ENCODE peak calls at places on chromosomes 16 and 17, in six cellular contexts. T is A549, B is K562, K is IMR-90, I is GM12878, S is HEK293T. R is an unnamed sample.

GRCh38 chr17:61139219-61139618 is 260.4 kb upstream of the TBX2 start:
- DNase-seq in K (peak), I (peak), S (no peak), B (no peak), T (no peak), R (no peak)

GRCh38 chr16:68086336-68086821 is 1.2 kb downstream of the NFATC3 start:
- DNase-seq in K (peak), I (no peak), T (peak), B (no peak), S (peak), R (peak)

GRCh38 chr17:34624767-34625389 is 45.5 kb downstream of the TMEM132E start:
- DNase-seq in T (no peak), K (no peak), I (no peak), S (no peak), B (no peak), R (no peak)

GRCh38 chr17:9646556-9646905 is 1.2 kb downstream of the USP43 start:
- DNase-seq in B (no peak), T (no peak), I (no peak), K (no peak), S (no peak), R (no peak)

GRCh38 chr17:45311762-45312476 is 4.9 kb downstream of the MAP3K14 start:
- DNase-seq in K (peak), B (no peak), S (no peak), T (peak), I (no peak), R (peak)

GRCh38 chr16:14097182-14097951 is 26.2 kb downstream of the MRTFB start:
- DNase-seq in B (no peak), I (no peak), S (no peak), K (no peak), T (no peak), R (peak)

GRCh38 chr16:12440233-12440530 is 363.5 kb downstream of the CPPED1 start:
- DNase-seq in I (no peak), K (peak), S (no peak), T (no peak), B (no peak), R (no peak)

GRCh38 chr16:57859331-57859730 is 57.0 kb upstream of the KIFC3 start:
- DNase-seq in I (no peak), S (peak), B (peak), K (peak), T (peak), R (peak)

GRCh38 chr16:24152826-24153225 is 103.3 kb upstream of the CACNG3 start:
- DNase-seq in T (no peak), I (no peak), K (no peak), B (no peak), S (no peak), R (no peak)

GRCh38 chr16:75566889-75567255 is 693 bp downstream of the GABARAPL2 start:
- DNase-seq in B (peak), K (no peak), I (no peak), T (no peak), S (peak), R (no peak)

GRCh38 chr17:9343513-9343912 is 232.1 kb downstream of the STX8 start:
- DNase-seq in B (no peak), S (peak), K (peak), I (no peak), T (no peak), R (no peak)

GRCh38 chr16:68802190-68802589 is 41.1 kb upstream of the TANGO6 start:
- DNase-seq in T (no peak), S (no peak), B (no peak), K (peak), I (no peak), R (no peak)

GRCh38 chr17:10550014-10550413 is 556 bp upstream of the MYH2 start:
- DNase-seq in B (no peak), S (no peak), K (no peak), I (no peak), T (no peak), R (no peak)

GRCh38 chr17:39213852-39214251 is 11.9 kb downstream of the STAC2 start:
- DNase-seq in T (peak), K (peak), I (no peak), S (no peak), B (no peak), R (no peak)

DNA sequence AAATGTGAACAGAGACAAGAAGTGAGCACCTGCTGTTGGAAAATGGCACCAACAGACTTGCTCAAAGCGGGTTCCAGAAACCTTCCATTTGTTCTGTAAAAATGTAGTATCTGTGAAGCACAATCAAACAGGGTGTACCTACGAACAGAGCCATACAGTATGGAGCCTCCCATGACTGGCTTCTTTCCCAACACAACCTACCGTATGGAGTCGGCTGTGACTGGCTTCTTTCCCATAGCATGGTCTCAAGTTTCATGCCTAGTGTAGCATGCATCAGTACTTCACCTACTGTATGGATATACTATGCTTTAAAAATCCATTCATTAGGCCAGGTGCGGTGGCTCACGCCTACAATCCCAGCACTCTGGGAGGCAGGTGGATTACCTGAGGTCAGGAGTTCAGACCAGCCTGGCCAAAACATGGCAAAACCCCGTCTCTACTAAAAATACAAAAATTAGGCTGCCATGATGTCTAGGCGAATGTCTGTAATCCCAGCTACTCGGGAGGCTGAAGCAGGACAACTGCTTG is 26.2 kb downstream of the YWHAE start:
- DNase-seq in K (no peak), S (no peak), I (no peak), B (no peak), T (no peak), R (no peak)
- TF ChIP-seq BHLHE40 in K (no peak), S (no peak), I (no peak), B (no peak), T (no peak), R (no peak)

GRCh38 chr16:85084841-85085535 is 27.3 kb downstream of the CIBAR2 start:
- DNase-seq in S (no peak), I (no peak), K (no peak), T (no peak), B (no peak), R (no peak)
- TF ChIP-seq BHLHE40 in S (no peak), I (no peak), K (no peak), T (no peak), B (no peak), R (no peak)

GRCh38 chr17:41814195-41814594 is 1.4 kb downstream of the FKBP10 start:
- DNase-seq in T (no peak), I (no peak), B (no peak), K (peak), S (no peak), R (no peak)
- TF ChIP-seq BHLHE40 in T (no peak), I (no peak), B (no peak), K (no peak), S (no peak), R (no peak)

GRCh38 chr17:37446027-37446426 is 39.3 kb downstream of the TADA2A start:
- DNase-seq in T (peak), B (no peak), K (no peak), I (peak), S (no peak), R (no peak)
- TF ChIP-seq BHLHE40 in T (no peak), B (no peak), K (no peak), I (no peak), S (no peak), R (no peak)

GRCh38 chr17:31404028-31404949 is 12.8 kb downstream of the RAB11FIP4 start:
- DNase-seq in T (no peak), K (no peak), B (no peak), S (no peak), I (no peak), R (no peak)
- TF ChIP-seq BHLHE40 in T (no peak), K (no peak), B (no peak), S (no peak), I (no peak), R (no peak)

DNA sequence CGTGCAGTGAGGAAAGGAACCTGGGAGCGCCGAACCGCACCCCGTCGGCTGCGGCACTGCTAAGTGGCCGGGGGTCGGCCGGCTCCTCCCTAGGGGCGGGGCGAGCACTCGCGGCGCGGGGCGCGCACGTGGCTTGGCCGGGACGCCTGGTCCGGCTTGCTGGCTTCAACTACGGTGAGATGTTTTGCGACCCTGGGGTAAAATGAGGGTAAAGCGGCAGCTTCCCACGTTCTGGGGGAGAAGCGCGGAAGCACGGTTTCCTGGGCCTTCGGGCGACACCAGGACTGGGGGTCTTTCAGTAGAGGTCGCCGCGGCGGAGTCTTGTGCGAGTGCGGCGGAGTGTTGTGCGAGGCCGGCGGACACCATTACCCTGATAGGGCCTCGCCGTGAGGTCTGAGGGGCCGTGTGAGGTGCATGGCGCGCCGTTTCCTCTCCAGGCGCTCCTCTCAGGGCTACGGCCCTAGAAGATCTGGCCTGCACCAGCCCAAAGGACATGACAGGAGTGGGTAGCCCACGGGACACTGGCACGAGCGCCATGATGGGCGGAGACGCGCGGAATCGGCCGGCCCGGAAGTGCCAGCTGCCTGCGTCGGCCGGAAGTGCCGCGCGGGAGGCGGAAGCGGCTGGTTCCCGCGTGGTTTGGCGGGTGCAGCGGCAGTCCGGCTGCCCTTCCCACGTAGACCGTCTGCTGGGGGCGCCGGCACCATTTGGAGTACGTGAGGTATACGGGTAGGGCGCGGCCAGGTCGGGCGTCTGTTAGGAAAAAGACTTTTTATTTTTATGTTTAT is at the start of gene PIGW:
- DNase-seq in K (peak), S (peak), T (peak), B (peak), I (peak), R (peak)
- TF ChIP-seq BHLHE40 in K (peak), S (no peak), T (peak), B (peak), I (peak), R (peak)

GRCh38 chr16:4869147-4869790 is 22.0 kb downstream of the UBN1 start:
- DNase-seq in S (no peak), B (no peak), K (no peak), T (no peak), I (no peak), R (no peak)

GRCh38 chr16:4868046-4868445 is 20.8 kb downstream of the UBN1 start:
- DNase-seq in I (no peak), T (no peak), B (no peak), S (no peak), K (no peak), R (no peak)

GRCh38 chr16:4866586-4866985 is 19.3 kb downstream of the UBN1 start:
- DNase-seq in B (no peak), T (no peak), K (no peak), I (no peak), S (no peak), R (no peak)

GRCh38 chr16:4870138-4870671 is 22.9 kb downstream of the UBN1 start:
- DNase-seq in T (no peak), S (no peak), K (no peak), I (no peak), B (no peak), R (no peak)

GRCh38 chr16:4868573-4868972 is 21.3 kb downstream of the UBN1 start:
- DNase-seq in S (no peak), B (no peak), T (no peak), I (no peak), K (no peak), R (no peak)
- TF ChIP-seq BHLHE40 in S (no peak), B (no peak), T (no peak), I (no peak), K (no peak), R (no peak)

DNA sequence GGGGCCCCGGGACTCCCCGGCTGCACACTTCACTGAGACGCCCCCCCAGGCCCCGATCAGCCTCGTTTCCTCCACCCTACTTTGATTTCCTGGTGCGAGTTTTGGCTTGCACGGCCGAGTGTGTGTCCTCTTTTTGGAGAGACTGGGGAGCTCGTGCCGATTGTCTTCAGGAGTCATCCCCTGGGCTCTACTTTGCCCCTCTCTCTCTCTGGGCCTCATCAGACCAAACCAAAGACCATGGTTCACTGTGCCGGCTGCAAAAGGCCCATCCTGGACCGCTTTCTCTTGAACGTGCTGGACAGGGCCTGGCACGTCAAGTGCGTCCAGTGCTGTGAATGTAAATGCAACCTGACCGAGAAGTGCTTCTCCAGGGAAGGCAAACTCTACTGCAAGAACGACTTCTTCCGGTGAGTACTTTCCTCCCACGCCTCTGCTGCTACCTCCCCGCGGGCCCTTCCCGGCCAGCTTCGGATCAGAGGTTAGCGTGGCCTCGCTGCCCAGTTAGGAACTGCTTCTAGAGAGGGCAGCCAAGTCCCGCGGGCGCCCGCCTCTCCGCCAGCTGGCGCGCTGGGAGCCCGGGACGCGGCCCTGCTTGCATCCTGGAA is 788 bp downstream of the LHX1 start:
- DNase-seq in T (no peak), B (peak), K (peak), I (no peak), S (no peak), R (no peak)
- TF ChIP-seq BHLHE40 in T (no peak), B (no peak), K (no peak), I (no peak), S (no peak), R (no peak)

GRCh38 chr16:3997231-3997841 is 116.8 kb upstream of the CREBBP start:
- DNase-seq in B (no peak), K (no peak), T (no peak), S (no peak), I (no peak), R (no peak)
- TF ChIP-seq BHLHE40 in B (no peak), K (no peak), T (no peak), S (no peak), I (no peak), R (no peak)

DNA sequence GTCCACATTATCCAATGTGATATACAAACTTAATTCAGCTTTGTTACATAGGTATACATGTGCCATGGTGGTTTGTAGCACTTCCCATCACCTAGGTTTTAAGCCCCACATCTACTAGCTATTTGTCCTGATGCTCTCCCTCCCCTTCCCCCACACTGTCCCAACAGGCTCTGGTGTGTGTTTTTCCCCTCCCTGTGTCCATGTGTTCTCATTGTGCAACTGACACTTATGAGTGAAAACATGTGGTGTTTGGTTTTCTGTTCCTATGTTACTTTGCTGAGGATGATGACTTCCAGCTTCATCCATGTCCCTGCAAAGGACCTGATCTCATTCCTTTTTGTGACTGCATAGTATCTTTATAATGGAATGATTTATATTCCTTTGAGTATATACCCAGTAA is 196.7 kb downstream of the CDH11 start:
- DNase-seq in K (no peak), S (no peak), T (no peak), B (no peak), I (no peak), R (no peak)
- TF ChIP-seq BHLHE40 in K (no peak), S (no peak), T (no peak), B (no peak), I (no peak), R (no peak)